ENCODE peak calls at places on chromosomes 2 and 18, in five cellular contexts. One of them, this sample, is unnamed.

GRCh38 chr2:28915939-28916338 is 21.5 kb downstream of the WDR43 start:
- DNase-seq in stimulated activated CD4-positive, alpha-beta T cell treated with anti-CD3 and anti-CD28 coated beads, Interleukin-12 subunit alpha, Interleukin-12 subunit beta, amount 100 ng/mL, for 48 hours: no peak
- DNase-seq in amniotic stem cell: no peak
- DNase-seq in OCI-LY7: no peak
- DNase-seq in SJSA1: no peak
- DNase-seq in this sample: no peak

GRCh38 chr18:41543815-41544214 is 411.2 kb upstream of the PIK3C3 start:
- DNase-seq in stimulated activated CD4-positive, alpha-beta T cell treated with anti-CD3 and anti-CD28 coated beads, Interleukin-12 subunit alpha, Interleukin-12 subunit beta, amount 100 ng/mL, for 48 hours: no peak
- DNase-seq in amniotic stem cell: no peak
- DNase-seq in OCI-LY7: no peak
- DNase-seq in SJSA1: no peak
- DNase-seq in this sample: no peak

GRCh38 chr18:1541478-1541877 is 636.8 kb downstream of the ADCYAP1 start:
- DNase-seq in amniotic stem cell: no peak
- DNase-seq in OCI-LY7: no peak
- DNase-seq in SJSA1: no peak
- DNase-seq in stimulated activated CD4-positive, alpha-beta T cell treated with anti-CD3 and anti-CD28 coated beads, Interleukin-12 subunit alpha, Interleukin-12 subunit beta, amount 100 ng/mL, for 48 hours: no peak
- DNase-seq in this sample: no peak

GRCh38 chr2:79887747-79888374 is 375.0 kb downstream of the CTNNA2 start:
- DNase-seq in SJSA1: peak
- DNase-seq in stimulated activated CD4-positive, alpha-beta T cell treated with anti-CD3 and anti-CD28 coated beads, Interleukin-12 subunit alpha, Interleukin-12 subunit beta, amount 100 ng/mL, for 48 hours: no peak
- DNase-seq in amniotic stem cell: peak
- DNase-seq in OCI-LY7: peak
- DNase-seq in this sample: peak

GRCh38 chr2:6222296-6222695 is 530.1 kb downstream of the SOX11 start:
- DNase-seq in amniotic stem cell: no peak
- DNase-seq in SJSA1: no peak
- DNase-seq in stimulated activated CD4-positive, alpha-beta T cell treated with anti-CD3 and anti-CD28 coated beads, Interleukin-12 subunit alpha, Interleukin-12 subunit beta, amount 100 ng/mL, for 48 hours: no peak
- DNase-seq in OCI-LY7: no peak
- DNase-seq in this sample: no peak

GRCh38 chr2:47771211-47771610 is 11.7 kb upstream of the MSH6 start:
- DNase-seq in stimulated activated CD4-positive, alpha-beta T cell treated with anti-CD3 and anti-CD28 coated beads, Interleukin-12 subunit alpha, Interleukin-12 subunit beta, amount 100 ng/mL, for 48 hours: no peak
- DNase-seq in OCI-LY7: peak
- DNase-seq in amniotic stem cell: peak
- DNase-seq in SJSA1: peak
- DNase-seq in this sample: peak

GRCh38 chr2:232345251-232345650 is 33.3 kb upstream of the ALPP start:
- DNase-seq in amniotic stem cell: no peak
- DNase-seq in SJSA1: no peak
- DNase-seq in stimulated activated CD4-positive, alpha-beta T cell treated with anti-CD3 and anti-CD28 coated beads, Interleukin-12 subunit alpha, Interleukin-12 subunit beta, amount 100 ng/mL, for 48 hours: no peak
- DNase-seq in OCI-LY7: no peak
- DNase-seq in this sample: no peak

GRCh38 chr2:45869165-45869501 is 217.7 kb downstream of the PRKCE start:
- DNase-seq in OCI-LY7: no peak
- DNase-seq in stimulated activated CD4-positive, alpha-beta T cell treated with anti-CD3 and anti-CD28 coated beads, Interleukin-12 subunit alpha, Interleukin-12 subunit beta, amount 100 ng/mL, for 48 hours: no peak
- DNase-seq in amniotic stem cell: no peak
- DNase-seq in SJSA1: peak
- DNase-seq in this sample: no peak

GRCh38 chr2:186991766-186992417 is 142.9 kb upstream of the ZSWIM2 start:
- DNase-seq in amniotic stem cell: no peak
- DNase-seq in OCI-LY7: no peak
- DNase-seq in stimulated activated CD4-positive, alpha-beta T cell treated with anti-CD3 and anti-CD28 coated beads, Interleukin-12 subunit alpha, Interleukin-12 subunit beta, amount 100 ng/mL, for 48 hours: no peak
- DNase-seq in SJSA1: no peak
- DNase-seq in this sample: no peak

GRCh38 chr2:151792589-151792988 is 35.6 kb downstream of the ARL5A start:
- DNase-seq in amniotic stem cell: no peak
- DNase-seq in OCI-LY7: no peak
- DNase-seq in stimulated activated CD4-positive, alpha-beta T cell treated with anti-CD3 and anti-CD28 coated beads, Interleukin-12 subunit alpha, Interleukin-12 subunit beta, amount 100 ng/mL, for 48 hours: no peak
- DNase-seq in SJSA1: no peak
- DNase-seq in this sample: no peak

GRCh38 chr2:44233450-44234128 is 41.7 kb upstream of the SLC3A1 start:
- DNase-seq in amniotic stem cell: peak
- DNase-seq in stimulated activated CD4-positive, alpha-beta T cell treated with anti-CD3 and anti-CD28 coated beads, Interleukin-12 subunit alpha, Interleukin-12 subunit beta, amount 100 ng/mL, for 48 hours: no peak
- DNase-seq in SJSA1: peak
- DNase-seq in OCI-LY7: no peak
- DNase-seq in this sample: peak

GRCh38 chr18:31774960-31775359 is 14.3 kb upstream of the SLC25A52 start:
- DNase-seq in stimulated activated CD4-positive, alpha-beta T cell treated with anti-CD3 and anti-CD28 coated beads, Interleukin-12 subunit alpha, Interleukin-12 subunit beta, amount 100 ng/mL, for 48 hours: no peak
- DNase-seq in OCI-LY7: no peak
- DNase-seq in SJSA1: no peak
- DNase-seq in amniotic stem cell: no peak
- DNase-seq in this sample: no peak

GRCh38 chr18:57814555-57814954 is 11.4 kb upstream of the ATP8B1 start:
- DNase-seq in OCI-LY7: no peak
- DNase-seq in stimulated activated CD4-positive, alpha-beta T cell treated with anti-CD3 and anti-CD28 coated beads, Interleukin-12 subunit alpha, Interleukin-12 subunit beta, amount 100 ng/mL, for 48 hours: no peak
- DNase-seq in SJSA1: no peak
- DNase-seq in amniotic stem cell: no peak
- DNase-seq in this sample: no peak

GRCh38 chr2:38191516-38191915 is 115.6 kb upstream of the CYP1B1 start:
- DNase-seq in SJSA1: no peak
- DNase-seq in OCI-LY7: no peak
- DNase-seq in stimulated activated CD4-positive, alpha-beta T cell treated with anti-CD3 and anti-CD28 coated beads, Interleukin-12 subunit alpha, Interleukin-12 subunit beta, amount 100 ng/mL, for 48 hours: no peak
- DNase-seq in amniotic stem cell: no peak
- DNase-seq in this sample: no peak

GRCh38 chr18:10378688-10379465 is 75.6 kb upstream of the APCDD1 start:
- DNase-seq in stimulated activated CD4-positive, alpha-beta T cell treated with anti-CD3 and anti-CD28 coated beads, Interleukin-12 subunit alpha, Interleukin-12 subunit beta, amount 100 ng/mL, for 48 hours: no peak
- DNase-seq in amniotic stem cell: peak
- DNase-seq in OCI-LY7: no peak
- DNase-seq in SJSA1: peak
- DNase-seq in this sample: no peak

GRCh38 chr18:73283788-73284187 is 416.0 kb upstream of the NETO1 start:
- DNase-seq in OCI-LY7: no peak
- DNase-seq in SJSA1: no peak
- DNase-seq in stimulated activated CD4-positive, alpha-beta T cell treated with anti-CD3 and anti-CD28 coated beads, Interleukin-12 subunit alpha, Interleukin-12 subunit beta, amount 100 ng/mL, for 48 hours: no peak
- DNase-seq in amniotic stem cell: no peak
- DNase-seq in this sample: no peak

GRCh38 chr18:57581301-57581934 is 5.1 kb downstream of the FECH start:
- DNase-seq in stimulated activated CD4-positive, alpha-beta T cell treated with anti-CD3 and anti-CD28 coated beads, Interleukin-12 subunit alpha, Interleukin-12 subunit beta, amount 100 ng/mL, for 48 hours: no peak
- DNase-seq in OCI-LY7: peak
- DNase-seq in amniotic stem cell: no peak
- DNase-seq in SJSA1: no peak
- DNase-seq in this sample: no peak

GRCh38 chr18:22088029-22088428 is 81.4 kb upstream of the GATA6 start:
- DNase-seq in SJSA1: no peak
- DNase-seq in OCI-LY7: no peak
- DNase-seq in stimulated activated CD4-positive, alpha-beta T cell treated with anti-CD3 and anti-CD28 coated beads, Interleukin-12 subunit alpha, Interleukin-12 subunit beta, amount 100 ng/mL, for 48 hours: no peak
- DNase-seq in amniotic stem cell: no peak
- DNase-seq in this sample: no peak

GRCh38 chr2:223032187-223033142 is 19.5 kb upstream of the KCNE4 start:
- DNase-seq in stimulated activated CD4-positive, alpha-beta T cell treated with anti-CD3 and anti-CD28 coated beads, Interleukin-12 subunit alpha, Interleukin-12 subunit beta, amount 100 ng/mL, for 48 hours: no peak
- DNase-seq in SJSA1: no peak
- DNase-seq in amniotic stem cell: no peak
- DNase-seq in OCI-LY7: no peak
- DNase-seq in this sample: no peak

GRCh38 chr2:192161670-192162290 is 33.0 kb downstream of the TMEFF2 start:
- DNase-seq in SJSA1: no peak
- DNase-seq in stimulated activated CD4-positive, alpha-beta T cell treated with anti-CD3 and anti-CD28 coated beads, Interleukin-12 subunit alpha, Interleukin-12 subunit beta, amount 100 ng/mL, for 48 hours: no peak
- DNase-seq in OCI-LY7: peak
- DNase-seq in amniotic stem cell: no peak
- DNase-seq in this sample: no peak

GRCh38 chr2:96470636-96471035 is 34.5 kb downstream of the NEURL3 start:
- DNase-seq in OCI-LY7: no peak
- DNase-seq in SJSA1: no peak
- DNase-seq in stimulated activated CD4-positive, alpha-beta T cell treated with anti-CD3 and anti-CD28 coated beads, Interleukin-12 subunit alpha, Interleukin-12 subunit beta, amount 100 ng/mL, for 48 hours: peak
- DNase-seq in amniotic stem cell: no peak
- DNase-seq in this sample: no peak

GRCh38 chr2:197028230-197028629 is 101.7 kb upstream of the PGAP1 start:
- DNase-seq in SJSA1: peak
- DNase-seq in stimulated activated CD4-positive, alpha-beta T cell treated with anti-CD3 and anti-CD28 coated beads, Interleukin-12 subunit alpha, Interleukin-12 subunit beta, amount 100 ng/mL, for 48 hours: no peak
- DNase-seq in amniotic stem cell: no peak
- DNase-seq in OCI-LY7: no peak
- DNase-seq in this sample: peak

GRCh38 chr2:50658883-50659282 is 373.0 kb downstream of the NRXN1 start:
- DNase-seq in stimulated activated CD4-positive, alpha-beta T cell treated with anti-CD3 and anti-CD28 coated beads, Interleukin-12 subunit alpha, Interleukin-12 subunit beta, amount 100 ng/mL, for 48 hours: no peak
- DNase-seq in amniotic stem cell: no peak
- DNase-seq in SJSA1: no peak
- DNase-seq in OCI-LY7: no peak
- DNase-seq in this sample: no peak

GRCh38 chr2:164937864-164938401 is 17.4 kb downstream of the SLC38A11 start:
- DNase-seq in SJSA1: no peak
- DNase-seq in stimulated activated CD4-positive, alpha-beta T cell treated with anti-CD3 and anti-CD28 coated beads, Interleukin-12 subunit alpha, Interleukin-12 subunit beta, amount 100 ng/mL, for 48 hours: no peak
- DNase-seq in amniotic stem cell: no peak
- DNase-seq in OCI-LY7: no peak
- DNase-seq in this sample: no peak

GRCh38 chr18:44507729-44508325 is 172.9 kb upstream of the SETBP1 start:
- DNase-seq in stimulated activated CD4-positive, alpha-beta T cell treated with anti-CD3 and anti-CD28 coated beads, Interleukin-12 subunit alpha, Interleukin-12 subunit beta, amount 100 ng/mL, for 48 hours: no peak
- DNase-seq in SJSA1: no peak
- DNase-seq in OCI-LY7: peak
- DNase-seq in amniotic stem cell: no peak
- DNase-seq in this sample: no peak

GRCh38 chr18:26574958-26575864 is 26.9 kb upstream of the KCTD1 start:
- DNase-seq in amniotic stem cell: no peak
- DNase-seq in SJSA1: peak
- DNase-seq in OCI-LY7: no peak
- DNase-seq in stimulated activated CD4-positive, alpha-beta T cell treated with anti-CD3 and anti-CD28 coated beads, Interleukin-12 subunit alpha, Interleukin-12 subunit beta, amount 100 ng/mL, for 48 hours: no peak
- DNase-seq in this sample: no peak

GRCh38 chr2:64288321-64288931 is 144.2 kb upstream of the PELI1 start:
- DNase-seq in stimulated activated CD4-positive, alpha-beta T cell treated with anti-CD3 and anti-CD28 coated beads, Interleukin-12 subunit alpha, Interleukin-12 subunit beta, amount 100 ng/mL, for 48 hours: no peak
- DNase-seq in SJSA1: peak
- DNase-seq in amniotic stem cell: no peak
- DNase-seq in OCI-LY7: no peak
- DNase-seq in this sample: no peak

GRCh38 chr18:6542296-6542695 is 127.6 kb upstream of the L3MBTL4 start:
- DNase-seq in amniotic stem cell: no peak
- DNase-seq in OCI-LY7: no peak
- DNase-seq in stimulated activated CD4-positive, alpha-beta T cell treated with anti-CD3 and anti-CD28 coated beads, Interleukin-12 subunit alpha, Interleukin-12 subunit beta, amount 100 ng/mL, for 48 hours: no peak
- DNase-seq in SJSA1: no peak
- DNase-seq in this sample: no peak

GRCh38 chr2:40511661-40512213 is 59.8 kb upstream of the SLC8A1 start:
- DNase-seq in OCI-LY7: no peak
- DNase-seq in SJSA1: no peak
- DNase-seq in amniotic stem cell: no peak
- DNase-seq in stimulated activated CD4-positive, alpha-beta T cell treated with anti-CD3 and anti-CD28 coated beads, Interleukin-12 subunit alpha, Interleukin-12 subunit beta, amount 100 ng/mL, for 48 hours: no peak
- DNase-seq in this sample: no peak

GRCh38 chr2:110770696-110771425 is 38.5 kb downstream of the ACOXL start:
- DNase-seq in stimulated activated CD4-positive, alpha-beta T cell treated with anti-CD3 and anti-CD28 coated beads, Interleukin-12 subunit alpha, Interleukin-12 subunit beta, amount 100 ng/mL, for 48 hours: no peak
- DNase-seq in OCI-LY7: no peak
- DNase-seq in amniotic stem cell: no peak
- DNase-seq in SJSA1: no peak
- DNase-seq in this sample: no peak

GRCh38 chr2:239402666-239403065 is 1.8 kb upstream of the HDAC4 start:
- DNase-seq in amniotic stem cell: no peak
- DNase-seq in SJSA1: no peak
- DNase-seq in OCI-LY7: no peak
- DNase-seq in stimulated activated CD4-positive, alpha-beta T cell treated with anti-CD3 and anti-CD28 coated beads, Interleukin-12 subunit alpha, Interleukin-12 subunit beta, amount 100 ng/mL, for 48 hours: no peak
- DNase-seq in this sample: no peak